ENCODE peak calls at places on chromosomes 1 and 21, in eight cellular contexts. K is left lung, L is fibroblast of lung, O is esophagus muscularis mucosa, N is cardiac muscle cell, P is HCT116, S is IMR-90, X is H1. V is an unnamed sample. For H3K4me1 and H3K9me3, the result is how much of the 10 kb centered on the place peaks cover.

GRCh38 chr21:29267666-29268065 is 31.1 kb upstream of the BACH1 start:
- DNase-seq in K (no peak), L (no peak), O (no peak), N (no peak), P (no peak), S (no peak), X (no peak), V (no peak)

GRCh38 chr1:6801998-6802397 is 16.7 kb downstream of the CAMTA1 start:
- DNase-seq in K (no peak), L (no peak), O (no peak), N (peak), P (no peak), S (peak), X (no peak), V (no peak)

GRCh38 chr21:42003051-42003461 is 7.1 kb downstream of the ZBTB21 start:
- DNase-seq in K (no peak), L (no peak), O (peak), N (no peak), P (no peak), S (peak), X (no peak), V (no peak)

GRCh38 chr1:54016343-54017282 is 1.4 kb downstream of the LDLRAD1 start:
- DNase-seq in K (no peak), L (peak), O (peak), N (peak), P (peak), S (peak), X (no peak), V (no peak)

GRCh38 chr1:77900687-77901293 is 12.4 kb downstream of the NEXN start:
- DNase-seq in K (no peak), L (peak), O (no peak), N (peak), P (peak), S (peak), X (peak), V (peak)

GRCh38 chr21:29289317-29289716 is 9.4 kb upstream of the BACH1 start:
- DNase-seq in K (no peak), L (no peak), O (no peak), N (peak), P (no peak), S (no peak), X (no peak), V (no peak)

GRCh38 chr1:118788372-118788955 is 199.7 kb downstream of the TBX15 start:
- DNase-seq in K (no peak), L (peak), O (no peak), N (peak), P (no peak), S (no peak), X (no peak), V (no peak)

GRCh38 chr1:14190508-14190907 is 408.0 kb upstream of the KAZN start:
- DNase-seq in K (no peak), L (no peak), O (no peak), N (no peak), P (no peak), S (no peak), X (peak), V (no peak)

GRCh38 chr21:46048926-46049889 is 48.7 kb upstream of the COL6A2 start:
- DNase-seq in K (peak), L (peak), O (peak), N (peak), P (no peak), S (peak), X (no peak), V (peak)

GRCh38 chr1:237152506-237153335 is 110.7 kb downstream of the RYR2 start:
- DNase-seq in K (no peak), L (peak), O (no peak), N (no peak), P (no peak), S (no peak), X (no peak), V (no peak)

GRCh38 chr1:100921110-100921706 is 25.3 kb downstream of the SLC30A7 start:
- DNase-seq in K (no peak), L (peak), O (no peak), N (peak), P (peak), S (peak), X (no peak), V (peak)

GRCh38 chr1:162230096-162230495 is 146.6 kb downstream of the SPATA46 start:
- DNase-seq in K (no peak), L (peak), O (no peak), N (peak), P (peak), S (no peak), X (peak), V (peak)

GRCh38 chr1:156114919-156115513 is 505 bp downstream of the LMNA start:
- DNase-seq in K (peak), L (no peak), O (no peak), N (peak), P (no peak), S (no peak), X (no peak), V (peak)

GRCh38 chr1:36706416-36706815 is 223.7 kb upstream of the CSF3R start:
- DNase-seq in K (no peak), L (no peak), O (no peak), N (no peak), P (no peak), S (no peak), X (no peak), V (no peak)

GRCh38 chr1:6519491-6519934 is 28.0 kb upstream of the PLEKHG5 start:
- DNase-seq in K (peak), L (no peak), O (no peak), N (no peak), P (no peak), S (no peak), X (no peak), V (no peak)

GRCh38 chr1:107782192-107782845 is 182.7 kb downstream of the VAV3 start:
- DNase-seq in K (no peak), L (peak), O (no peak), N (peak), P (peak), S (peak), X (no peak), V (peak)

GRCh38 chr1:15950763-15951295 is 25.1 kb downstream of the ZBTB17 start:
- DNase-seq in K (no peak), L (no peak), O (no peak), N (peak), P (no peak), S (peak), X (no peak), V (no peak)

GRCh38 chr1:229156819-229157218 is 114.1 kb upstream of the RAB4A start:
- DNase-seq in K (no peak), L (peak), O (no peak), N (peak), P (peak), S (no peak), X (no peak), V (peak)

GRCh38 chr21:42219606-42220137 is 732 bp downstream of the ABCG1 start:
- DNase-seq in K (peak), L (no peak), O (no peak), N (peak), P (no peak), S (peak), X (no peak), V (peak)

GRCh38 chr1:169106095-169106920 is at the start of gene ATP1B1:
- DNase-seq in K (peak), L (peak), O (no peak), N (peak), P (peak), S (peak), X (peak), V (peak)

GRCh38 chr1:184854456-184855180 is 100.0 kb upstream of the EDEM3 start:
- DNase-seq in K (no peak), L (peak), O (no peak), N (peak), P (no peak), S (peak), X (no peak), V (no peak)

GRCh38 chr1:209823143-209824041 is 4.4 kb upstream of the UTP25 start:
- DNase-seq in K (no peak), L (peak), O (peak), N (peak), P (peak), S (peak), X (no peak), V (no peak)

DNA sequence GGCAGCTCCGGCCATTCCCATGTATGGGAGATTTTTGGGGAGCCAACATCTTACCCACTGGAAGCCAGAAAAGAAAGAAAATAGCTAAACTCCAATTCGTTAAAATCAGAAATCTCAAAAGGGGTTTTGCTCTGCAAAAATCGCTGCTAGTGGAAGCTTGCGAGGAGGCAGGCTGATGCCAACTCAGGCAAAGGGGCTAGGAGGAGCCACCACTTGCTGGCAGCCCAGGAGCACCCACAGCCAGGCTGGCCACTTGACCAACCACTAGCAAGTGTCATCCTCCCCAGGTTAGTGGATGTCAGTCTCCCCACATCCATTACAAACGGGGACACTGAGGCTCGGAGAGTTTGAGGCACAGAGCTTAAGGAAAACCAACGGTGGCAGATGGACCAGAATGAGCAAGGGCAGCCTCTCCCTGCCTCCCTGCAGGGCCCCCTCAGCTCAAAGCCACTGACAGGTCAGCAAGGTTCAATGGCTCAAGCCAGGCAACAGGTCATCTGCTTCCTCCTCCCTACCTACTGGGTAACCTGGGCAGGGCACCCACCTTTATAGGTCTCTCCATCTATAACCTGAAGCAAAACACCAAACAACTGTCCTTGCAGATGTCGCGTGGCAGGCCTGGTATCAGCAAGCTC is 10.8 kb downstream of the KCNN3 start:
- DNase-seq in K (no peak), L (no peak), O (no peak), N (no peak), P (no peak), S (no peak), X (no peak), V (no peak)
- H3K4me1 ChIP-seq in K (under half), L (under half), O (under half), N (under half), P (under half), S (under half), X (under half), V (under half)

GRCh38 chr1:38014171-38014570 is 1.6 kb downstream of the UTP11 start:
- DNase-seq in K (no peak), L (no peak), O (no peak), N (peak), P (no peak), S (no peak), X (no peak), V (no peak)
- TF ChIP-seq CTCF in K (no peak), L (peak), O (peak), N (peak), P (no peak), S (peak), X (no peak), V (no peak)

DNA sequence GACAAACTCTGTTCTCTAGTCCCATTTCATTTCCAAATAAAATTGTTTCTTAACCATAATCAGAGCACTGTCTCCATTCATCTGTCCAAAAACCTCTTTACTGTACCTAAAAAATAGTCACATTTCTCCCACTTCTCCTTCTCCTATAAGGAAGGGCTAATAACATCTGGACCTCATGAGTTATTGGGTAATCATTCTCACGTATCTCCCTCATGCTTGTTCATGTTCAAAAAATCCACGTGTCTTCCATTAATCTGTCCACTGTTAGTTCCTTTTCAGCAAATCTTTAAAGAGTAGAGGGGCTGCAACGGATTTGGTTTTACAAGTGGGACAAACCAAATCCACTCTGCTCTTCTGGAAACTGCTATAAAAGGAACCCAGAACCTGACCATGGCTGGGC is 1418.8 kb downstream of the MRPL39 start:
- DNase-seq in K (no peak), L (peak), O (no peak), N (no peak), P (no peak), S (peak), X (no peak), V (no peak)
- H3K9me3 ChIP-seq in K (under half), L (under half), O (under half), N (under half), P (under half), S (under half), X (under half), V (under half)

GRCh38 chr1:217076902-217077301 is 353.7 kb upstream of the ESRRG start:
- DNase-seq in K (no peak), L (peak), O (no peak), N (peak), P (no peak), S (peak), X (no peak), V (no peak)
- H3K4me1 ChIP-seq in K (under half), L (under half), O (half or more), N (under half), P (under half), S (under half), X (under half), V (under half)

GRCh38 chr1:26862781-26863676 is at the start of gene SFN:
- DNase-seq in K (peak), L (no peak), O (no peak), N (no peak), P (peak), S (no peak), X (peak), V (no peak)
- TF ChIP-seq CTCF in K (no peak), L (peak), O (no peak), N (peak), P (peak), S (peak), X (peak), V (peak)

GRCh38 chr1:3986686-3987218 is 86.7 kb upstream of the C1orf174 start:
- DNase-seq in K (no peak), L (no peak), O (no peak), N (no peak), P (no peak), S (no peak), X (no peak), V (no peak)
- H3K9me3 ChIP-seq in K (under half), L (under half), O (under half), N (under half), P (under half), S (under half), X (under half), V (under half)

DNA sequence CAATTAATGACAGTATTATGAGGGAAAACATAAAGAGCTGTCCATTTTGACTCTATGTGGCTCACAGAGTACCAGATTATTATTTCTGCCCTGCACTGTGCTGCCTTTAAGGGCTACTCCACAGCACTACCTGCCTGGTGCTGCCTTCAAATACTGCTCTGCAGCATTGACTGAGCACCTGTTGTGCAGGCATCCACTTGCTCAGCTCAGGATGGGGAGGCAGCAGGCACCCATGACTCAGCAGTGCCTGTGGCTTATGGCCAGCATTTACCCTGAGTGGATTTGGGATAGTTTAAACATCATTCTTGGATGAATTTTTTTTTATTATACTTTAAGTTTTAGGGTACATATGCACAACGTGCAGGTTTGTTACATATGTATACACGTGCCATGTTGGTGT is 953 bp upstream of the KPRP start:
- DNase-seq in K (no peak), L (no peak), O (no peak), N (no peak), P (no peak), S (no peak), X (no peak), V (no peak)
- H3K4me1 ChIP-seq in K (under half), L (under half), O (under half), N (under half), P (under half), S (under half), X (under half), V (under half)

GRCh38 chr1:231694081-231694443 is 67.5 kb downstream of the DISC1 start:
- DNase-seq in K (peak), L (peak), O (no peak), N (no peak), P (no peak), S (no peak), X (no peak), V (no peak)

GRCh38 chr1:231688989-231689388 is 62.4 kb downstream of the DISC1 start:
- DNase-seq in K (no peak), L (no peak), O (no peak), N (no peak), P (no peak), S (no peak), X (no peak), V (no peak)

GRCh38 chr1:231690072-231690471 is 63.5 kb downstream of the DISC1 start:
- DNase-seq in K (no peak), L (no peak), O (no peak), N (no peak), P (no peak), S (no peak), X (no peak), V (no peak)

GRCh38 chr1:231693361-231694080 is 66.9 kb downstream of the DISC1 start:
- DNase-seq in K (peak), L (no peak), O (no peak), N (no peak), P (no peak), S (no peak), X (no peak), V (no peak)

GRCh38 chr1:231691618-231692259 is 65.1 kb downstream of the DISC1 start:
- DNase-seq in K (peak), L (no peak), O (no peak), N (peak), P (peak), S (peak), X (peak), V (peak)
- TF ChIP-seq CTCF in K (peak), L (peak), O (peak), N (peak), P (peak), S (peak), X (peak), V (peak)

GRCh38 chr1:207581496-207582168 is 63.3 kb upstream of the CR1L start:
- DNase-seq in K (no peak), L (no peak), O (no peak), N (no peak), P (no peak), S (no peak), X (no peak), V (no peak)
- H3K9me3 ChIP-seq in K (under half), L (under half), O (under half), N (under half), P (under half), S (under half), X (under half), V (under half)

DNA sequence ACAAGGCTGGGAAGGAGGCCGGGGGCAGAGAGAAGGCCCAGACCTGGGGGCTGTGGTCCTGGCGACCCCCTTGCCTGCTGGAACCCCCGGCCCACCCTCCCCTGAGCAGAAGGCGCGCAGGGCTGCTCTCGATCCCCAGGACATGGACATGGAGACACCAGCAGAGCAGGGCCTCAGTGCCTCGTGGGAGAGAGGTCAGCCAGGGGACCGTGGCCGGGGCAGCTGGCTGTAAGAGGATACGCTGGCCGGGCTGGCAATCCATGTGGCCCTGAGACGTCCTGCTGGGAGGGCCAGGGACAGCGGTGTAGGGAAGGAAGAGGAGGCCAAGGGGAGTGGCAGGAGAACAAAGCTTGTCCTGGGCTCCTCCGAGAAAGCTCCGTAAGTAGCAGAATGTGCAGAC is 132.2 kb downstream of the CASZ1 start:
- DNase-seq in K (no peak), L (no peak), O (no peak), N (no peak), P (no peak), S (no peak), X (no peak), V (no peak)
- H3K4me1 ChIP-seq in K (half or more), L (under half), O (half or more), N (under half), P (under half), S (under half), X (under half), V (under half)